ENCODE peak calls at places on chromosomes 7 and 10, in eight cellular contexts. X is OCI-M1; T is RKO; Q is ecto neural progenitor cell; A is amniotic stem cell; J is activated CD4-positive, alpha-beta memory T cell treated with anti-CD3 and anti-CD28 coated beads, Interleukin-2, amount 10 ng/mL, durations not matched to agents 7 days and 5 days; D is fibroblast of the aortic adventitia; G is ovary. R is an unnamed sample.
A peak's percentile ranks its signal among the peaks of the same experiment; 100 is the strongest.

GRCh38 chr10:58115218-58116050 is 152.3 kb downstream of the IPMK start:
- DNase-seq in X (no peak), T (no peak), Q (no peak), A (no peak), J (no peak), D (peak; percentile 81), G (no peak), R (no peak)

GRCh38 chr7:151025924-151026671 is 1.8 kb upstream of the ATG9B start:
- DNase-seq in X (no peak), T (peak; percentile 68), Q (no peak), A (no peak), J (no peak), D (no peak), G (no peak), R (no peak)

GRCh38 chr7:107051376-107051775 is 6.9 kb downstream of the PRKAR2B start:
- DNase-seq in X (no peak), T (no peak), Q (no peak), A (no peak), J (no peak), D (no peak), G (no peak), R (no peak)

GRCh38 chr10:46223064-46223480 is 63.7 kb upstream of the ANTXRL start:
- DNase-seq in X (peak; percentile 61), T (peak; percentile 34), Q (no peak), A (no peak), J (no peak), D (no peak), G (no peak), R (peak; percentile 13)

GRCh38 chr10:93826355-93826754 is 67.4 kb upstream of the SLC35G1 start:
- DNase-seq in X (no peak), T (no peak), Q (no peak), A (no peak), J (no peak), D (no peak), G (no peak), R (no peak)

GRCh38 chr7:2030475-2031456 is 202.0 kb downstream of the MAD1L1 start:
- DNase-seq in X (peak; percentile 36), T (no peak), Q (no peak), A (no peak), J (no peak), D (no peak), G (no peak), R (no peak)

GRCh38 chr10:23100331-23101030 is 5.1 kb downstream of the MSRB2 start:
- DNase-seq in X (peak; percentile 11), T (no peak), Q (no peak), A (no peak), J (no peak), D (no peak), G (no peak), R (no peak)

GRCh38 chr7:26013551-26014083 is 138.4 kb upstream of the NFE2L3 start:
- DNase-seq in X (no peak), T (no peak), Q (no peak), A (no peak), J (no peak), D (no peak), G (no peak), R (peak; percentile 23)

GRCh38 chr10:131474426-131474825 is 162.9 kb upstream of the TCERG1L start:
- DNase-seq in X (no peak), T (no peak), Q (no peak), A (no peak), J (no peak), D (no peak), G (no peak), R (no peak)

GRCh38 chr7:53473371-53473770 is 437.9 kb downstream of the POM121L12 start:
- DNase-seq in X (no peak), T (no peak), Q (no peak), A (no peak), J (no peak), D (no peak), G (no peak), R (no peak)

R was measured in SW480.